ENCODE peak calls at places on chromosomes 6 and 20, in six cellular contexts. One of them, this sample, is unnamed.

GRCh38 chr6:10136636-10137035 is 278.2 kb downstream of the TFAP2A start:
- DNase-seq in brain microvascular endothelial cell: no peak
- DNase-seq in activated CD8-positive, alpha-beta memory T cell treated with anti-CD3 and anti-CD28 coated beads for 1 hour: no peak
- DNase-seq in right lobe of liver: no peak
- DNase-seq in HTR-8/SVneo: no peak
- DNase-seq in anterior cingulate cortex: no peak
- DNase-seq in this sample: no peak

GRCh38 chr6:8707956-8708772 is 272.8 kb upstream of the SLC35B3 start:
- DNase-seq in anterior cingulate cortex: no peak
- DNase-seq in HTR-8/SVneo: peak; percentile 36
- DNase-seq in activated CD8-positive, alpha-beta memory T cell treated with anti-CD3 and anti-CD28 coated beads for 1 hour: no peak
- DNase-seq in right lobe of liver: peak; percentile 88
- DNase-seq in brain microvascular endothelial cell: no peak
- DNase-seq in this sample: peak; percentile 15

GRCh38 chr6:34723203-34723602 is 26.6 kb upstream of the ILRUN start:
- DNase-seq in brain microvascular endothelial cell: peak; percentile 32
- DNase-seq in right lobe of liver: no peak
- DNase-seq in anterior cingulate cortex: no peak
- DNase-seq in activated CD8-positive, alpha-beta memory T cell treated with anti-CD3 and anti-CD28 coated beads for 1 hour: no peak
- DNase-seq in HTR-8/SVneo: no peak
- DNase-seq in this sample: no peak

GRCh38 chr6:37878150-37878710 is 58.7 kb downstream of the ZFAND3 start:
- DNase-seq in anterior cingulate cortex: no peak
- DNase-seq in right lobe of liver: no peak
- DNase-seq in brain microvascular endothelial cell: no peak
- DNase-seq in HTR-8/SVneo: no peak
- DNase-seq in activated CD8-positive, alpha-beta memory T cell treated with anti-CD3 and anti-CD28 coated beads for 1 hour: no peak
- DNase-seq in this sample: no peak

GRCh38 chr6:26211963-26212362 is 124.7 kb downstream of the HFE start:
- DNase-seq in HTR-8/SVneo: no peak
- DNase-seq in right lobe of liver: no peak
- DNase-seq in anterior cingulate cortex: no peak
- DNase-seq in brain microvascular endothelial cell: no peak
- DNase-seq in activated CD8-positive, alpha-beta memory T cell treated with anti-CD3 and anti-CD28 coated beads for 1 hour: no peak
- DNase-seq in this sample: no peak

GRCh38 chr6:75201076-75201475 is 4.8 kb downstream of the COL12A1 start:
- DNase-seq in HTR-8/SVneo: no peak
- DNase-seq in anterior cingulate cortex: no peak
- DNase-seq in brain microvascular endothelial cell: no peak
- DNase-seq in activated CD8-positive, alpha-beta memory T cell treated with anti-CD3 and anti-CD28 coated beads for 1 hour: no peak
- DNase-seq in right lobe of liver: no peak
- DNase-seq in this sample: no peak

GRCh38 chr20:9501473-9501872 is 12.9 kb upstream of the LAMP5 start:
- DNase-seq in anterior cingulate cortex: no peak
- DNase-seq in brain microvascular endothelial cell: no peak
- DNase-seq in HTR-8/SVneo: no peak
- DNase-seq in right lobe of liver: no peak
- DNase-seq in activated CD8-positive, alpha-beta memory T cell treated with anti-CD3 and anti-CD28 coated beads for 1 hour: no peak
- DNase-seq in this sample: no peak

GRCh38 chr6:154737424-154737823 is 4.2 kb downstream of the SCAF8 start:
- DNase-seq in anterior cingulate cortex: no peak
- DNase-seq in right lobe of liver: no peak
- DNase-seq in HTR-8/SVneo: no peak
- DNase-seq in activated CD8-positive, alpha-beta memory T cell treated with anti-CD3 and anti-CD28 coated beads for 1 hour: no peak
- DNase-seq in brain microvascular endothelial cell: no peak
- DNase-seq in this sample: no peak

GRCh38 chr6:130907687-130908086 is 80.5 kb downstream of the SMLR1 start:
- DNase-seq in brain microvascular endothelial cell: no peak
- DNase-seq in activated CD8-positive, alpha-beta memory T cell treated with anti-CD3 and anti-CD28 coated beads for 1 hour: no peak
- DNase-seq in right lobe of liver: no peak
- DNase-seq in anterior cingulate cortex: no peak
- DNase-seq in HTR-8/SVneo: no peak
- DNase-seq in this sample: no peak

GRCh38 chr6:45200510-45200909 is 127.6 kb upstream of the RUNX2 start:
- DNase-seq in HTR-8/SVneo: no peak
- DNase-seq in brain microvascular endothelial cell: no peak
- DNase-seq in right lobe of liver: no peak
- DNase-seq in anterior cingulate cortex: no peak
- DNase-seq in activated CD8-positive, alpha-beta memory T cell treated with anti-CD3 and anti-CD28 coated beads for 1 hour: no peak
- DNase-seq in this sample: no peak

GRCh38 chr20:54323227-54323734 is 115.4 kb downstream of the PFDN4 start:
- DNase-seq in activated CD8-positive, alpha-beta memory T cell treated with anti-CD3 and anti-CD28 coated beads for 1 hour: no peak
- DNase-seq in brain microvascular endothelial cell: no peak
- DNase-seq in anterior cingulate cortex: no peak
- DNase-seq in HTR-8/SVneo: no peak
- DNase-seq in right lobe of liver: no peak
- DNase-seq in this sample: no peak

GRCh38 chr6:133288662-133289061 is 47.5 kb downstream of the EYA4 start:
- DNase-seq in right lobe of liver: no peak
- DNase-seq in anterior cingulate cortex: no peak
- DNase-seq in brain microvascular endothelial cell: no peak
- DNase-seq in HTR-8/SVneo: no peak
- DNase-seq in activated CD8-positive, alpha-beta memory T cell treated with anti-CD3 and anti-CD28 coated beads for 1 hour: no peak
- DNase-seq in this sample: no peak

This sample was measured in amniotic stem cell.